ENCODE peak calls at places on chromosomes 4 and X, in nine cellular contexts. G, V, C, R, L, F, W, A and J are unnamed samples.

GRCh38 chr4:182738283-182739047 is 178.7 kb downstream of the DCTD start:
- DNase-seq in V (no peak), L (no peak), W (no peak), C (no peak), G (no peak), R (no peak), F (no peak), A (no peak), J (no peak)

GRCh38 chrX:136450050-136450830 is 37.5 kb upstream of the BRS3 start:
- DNase-seq in R (no peak), V (no peak), L (no peak), C (no peak), A (no peak), W (no peak), G (no peak), F (no peak), J (no peak)

GRCh38 chrX:17860811-17861495 is at the start of gene RAI2:
- DNase-seq in C (peak), W (no peak), R (no peak), L (peak), G (no peak), V (no peak), A (no peak), F (peak), J (no peak)

GRCh38 chr4:138413273-138413672 is 171.1 kb upstream of the SLC7A11 start:
- DNase-seq in W (no peak), V (no peak), R (peak), A (no peak), F (no peak), L (no peak), C (no peak), G (no peak), J (no peak)

GRCh38 chr4:13478707-13479106 is 5.4 kb downstream of the RAB28 start:
- DNase-seq in R (no peak), V (no peak), C (no peak), A (no peak), L (no peak), W (no peak), G (no peak), F (no peak), J (no peak)

GRCh38 chr4:145887241-145887964 is 51.2 kb downstream of the ZNF827 start:
- DNase-seq in C (no peak), V (no peak), G (no peak), A (peak), R (no peak), L (no peak), W (no peak), F (no peak), J (no peak)

GRCh38 chr4:158782539-158783360 is 13.9 kb downstream of the FNIP2 start:
- DNase-seq in L (no peak), V (no peak), C (no peak), G (no peak), A (peak), W (peak), F (no peak), R (peak), J (no peak)

GRCh38 chr4:139243448-139244365 is 36.3 kb downstream of the MGARP start:
- DNase-seq in W (no peak), A (peak), F (no peak), R (peak), V (no peak), L (no peak), G (no peak), C (no peak), J (no peak)

GRCh38 chr4:108717386-108717785 is 45.5 kb downstream of the ETNPPL start:
- DNase-seq in F (no peak), V (no peak), A (no peak), G (no peak), R (no peak), C (no peak), L (no peak), W (no peak), J (no peak)

GRCh38 chr4:75340561-75340960 is 173.6 kb downstream of the RCHY1 start:
- DNase-seq in R (no peak), F (no peak), V (no peak), C (no peak), A (no peak), G (no peak), W (no peak), L (no peak), J (no peak)

GRCh38 chrX:97310373-97310772 is 426.7 kb downstream of the RPA4 start:
- DNase-seq in C (no peak), A (no peak), R (no peak), L (no peak), F (no peak), V (no peak), W (no peak), G (no peak), J (no peak)

GRCh38 chrX:152900937-152901445 is 3.1 kb downstream of the ZNF185 start:
- DNase-seq in F (no peak), G (no peak), C (no peak), W (no peak), R (no peak), A (no peak), L (no peak), V (no peak), J (no peak)

GRCh38 chr4:140296871-140297570 is 76.4 kb upstream of the SCOC start:
- DNase-seq in F (no peak), L (no peak), R (no peak), G (no peak), W (no peak), C (peak), A (no peak), V (peak), J (no peak)

GRCh38 chr4:40232610-40233009 is 35.8 kb downstream of the RHOH start:
- DNase-seq in V (no peak), F (no peak), L (no peak), A (no peak), C (no peak), G (no peak), W (no peak), R (no peak), J (peak)

GRCh38 chr4:88533088-88533790 is 9.7 kb upstream of the PYURF start:
- DNase-seq in W (no peak), G (no peak), L (no peak), F (no peak), A (peak), V (no peak), C (no peak), R (no peak), J (no peak)

GRCh38 chr4:25805255-25805860 is 57.4 kb downstream of the SEL1L3 start:
- DNase-seq in W (no peak), R (no peak), A (no peak), G (no peak), C (no peak), V (no peak), F (no peak), L (no peak), J (no peak)

GRCh38 chrX:10098235-10098819 is 58.4 kb upstream of the CLCN4 start:
- DNase-seq in F (no peak), W (peak), C (no peak), L (no peak), A (peak), R (no peak), G (no peak), V (no peak), J (no peak)

GRCh38 chrX:149831473-149831872 is 49.5 kb upstream of the MAGEA8 start:
- DNase-seq in V (no peak), L (no peak), G (no peak), F (no peak), W (no peak), A (no peak), R (no peak), C (no peak), J (no peak)

GRCh38 chr4:151811403-151811802 is 50.6 kb upstream of the GATB start:
- DNase-seq in R (no peak), A (no peak), G (no peak), C (no peak), V (no peak), L (no peak), F (no peak), W (no peak), J (no peak)

GRCh38 chrX:10755477-10756334 is 135.3 kb upstream of the MID1 start:
- DNase-seq in G (peak), W (no peak), A (peak), V (no peak), L (no peak), R (no peak), C (no peak), F (no peak), J (peak)

GRCh38 chr4:142005519-142005918 is 369.1 kb downstream of the IL15 start:
- DNase-seq in V (no peak), L (no peak), A (no peak), G (no peak), R (no peak), F (no peak), C (no peak), W (no peak), J (no peak)

GRCh38 chrX:18896680-18897544 is 87.0 kb downstream of the PHKA2 start:
- DNase-seq in V (no peak), W (no peak), L (no peak), G (no peak), C (no peak), A (no peak), R (no peak), F (no peak), J (no peak)

GRCh38 chr4:99403380-99404194 is 31.6 kb downstream of the ADH7 start:
- DNase-seq in A (no peak), G (no peak), R (peak), V (no peak), W (peak), F (no peak), L (no peak), C (no peak), J (no peak)

GRCh38 chr4:622996-623913 is 2.1 kb upstream of the PDE6B start:
- DNase-seq in C (no peak), W (no peak), F (no peak), A (no peak), R (no peak), L (no peak), V (no peak), G (no peak), J (no peak)

GRCh38 chr4:168604496-168605373 is 107.9 kb downstream of the PALLD start:
- DNase-seq in V (peak), R (no peak), A (peak), F (no peak), C (no peak), G (no peak), W (no peak), L (no peak), J (no peak)

GRCh38 chrX:22686138-22686541 is 313.6 kb upstream of the DDX53 start:
- DNase-seq in C (no peak), A (peak), W (no peak), L (peak), G (no peak), F (no peak), R (no peak), V (no peak), J (peak)

GRCh38 chr4:41362647-41363383 is 106.1 kb downstream of the UCHL1 start:
- DNase-seq in A (no peak), V (no peak), R (no peak), W (no peak), L (no peak), F (peak), C (no peak), G (no peak), J (no peak)

GRCh38 chr4:185956546-185956945 is 112.4 kb upstream of the TLR3 start:
- DNase-seq in W (no peak), L (peak), A (no peak), R (no peak), C (no peak), G (no peak), F (no peak), V (no peak), J (no peak)

GRCh38 chr4:185958094-185958493 is 110.9 kb upstream of the TLR3 start:
- DNase-seq in G (no peak), V (no peak), F (no peak), R (peak), W (no peak), L (no peak), C (no peak), A (no peak), J (no peak)

GRCh38 chr4:185950891-185951290 is 118.1 kb upstream of the TLR3 start:
- DNase-seq in G (no peak), A (no peak), L (no peak), F (no peak), W (no peak), R (no peak), C (no peak), V (no peak), J (no peak)

DNA sequence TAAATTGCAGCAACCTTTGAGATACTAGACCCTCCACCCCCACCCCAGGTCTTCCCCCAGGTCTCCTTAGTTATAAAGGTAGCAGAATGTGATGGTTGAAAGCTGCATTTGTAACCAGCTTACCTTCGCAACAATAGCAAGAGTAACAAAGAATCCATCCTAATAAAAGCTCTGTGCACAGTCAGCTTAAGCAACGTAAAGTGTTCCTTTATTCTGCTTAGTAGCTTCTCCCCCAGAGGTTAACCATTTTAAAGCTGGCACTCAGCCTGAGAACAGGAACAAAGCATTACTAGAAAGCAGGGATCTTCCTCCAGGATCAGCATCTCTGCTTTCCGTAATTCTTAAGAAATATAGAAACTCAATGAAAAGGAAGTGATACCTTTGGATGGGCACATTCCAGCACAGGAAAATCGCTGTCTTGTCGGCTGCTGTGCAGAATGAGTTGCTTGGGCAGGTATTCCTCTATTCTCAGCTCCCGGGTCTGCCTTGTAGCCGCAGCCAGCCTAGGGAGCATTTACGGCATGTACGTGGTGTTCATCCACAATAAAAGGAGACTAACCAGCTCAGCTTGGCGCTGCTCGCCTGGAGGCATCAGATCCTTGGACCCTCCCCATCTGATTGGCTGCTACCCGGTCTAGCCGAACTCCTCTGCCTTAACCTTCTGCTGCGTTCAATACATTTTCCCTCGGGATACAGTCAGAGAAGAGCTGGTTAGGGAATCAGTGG is 113.0 kb upstream of the TLR3 start:
- DNase-seq in L (peak), W (no peak), A (no peak), C (no peak), F (no peak), G (no peak), V (no peak), R (no peak), J (no peak)
- TF ChIP-seq MAX in L (no peak), W (no peak), A (no peak), C (no peak), F (no peak), G (no peak), V (no peak), R (no peak), J (no peak)

GRCh38 chr4:115108850-115109249 is 4.6 kb downstream of the NDST4 start:
- DNase-seq in L (no peak), A (no peak), F (no peak), C (no peak), R (no peak), W (no peak), G (no peak), V (no peak), J (no peak)
- TF ChIP-seq CTCF in L (no peak), A (no peak), F (no peak), C (no peak), R (no peak), W (no peak), G (no peak), V (no peak), J (no peak)

GRCh38 chrX:288561-288991 is 7.4 kb downstream of the PLCXD1 start:
- DNase-seq in F (no peak), G (no peak), R (no peak), C (no peak), V (no peak), A (no peak), W (no peak), L (no peak), J (no peak)

GRCh38 chrX:285076-285677 is 4.0 kb downstream of the PLCXD1 start:
- DNase-seq in V (no peak), C (no peak), A (no peak), R (no peak), L (no peak), F (no peak), G (no peak), W (no peak), J (no peak)

GRCh38 chrX:281166-281999 is at the start of gene PLCXD1:
- DNase-seq in G (peak), R (peak), L (peak), W (no peak), F (peak), V (no peak), A (no peak), C (peak), J (no peak)

GRCh38 chrX:287670-288069 is 6.5 kb downstream of the PLCXD1 start:
- DNase-seq in W (no peak), V (no peak), A (no peak), R (no peak), F (no peak), C (no peak), L (no peak), G (no peak), J (no peak)

DNA sequence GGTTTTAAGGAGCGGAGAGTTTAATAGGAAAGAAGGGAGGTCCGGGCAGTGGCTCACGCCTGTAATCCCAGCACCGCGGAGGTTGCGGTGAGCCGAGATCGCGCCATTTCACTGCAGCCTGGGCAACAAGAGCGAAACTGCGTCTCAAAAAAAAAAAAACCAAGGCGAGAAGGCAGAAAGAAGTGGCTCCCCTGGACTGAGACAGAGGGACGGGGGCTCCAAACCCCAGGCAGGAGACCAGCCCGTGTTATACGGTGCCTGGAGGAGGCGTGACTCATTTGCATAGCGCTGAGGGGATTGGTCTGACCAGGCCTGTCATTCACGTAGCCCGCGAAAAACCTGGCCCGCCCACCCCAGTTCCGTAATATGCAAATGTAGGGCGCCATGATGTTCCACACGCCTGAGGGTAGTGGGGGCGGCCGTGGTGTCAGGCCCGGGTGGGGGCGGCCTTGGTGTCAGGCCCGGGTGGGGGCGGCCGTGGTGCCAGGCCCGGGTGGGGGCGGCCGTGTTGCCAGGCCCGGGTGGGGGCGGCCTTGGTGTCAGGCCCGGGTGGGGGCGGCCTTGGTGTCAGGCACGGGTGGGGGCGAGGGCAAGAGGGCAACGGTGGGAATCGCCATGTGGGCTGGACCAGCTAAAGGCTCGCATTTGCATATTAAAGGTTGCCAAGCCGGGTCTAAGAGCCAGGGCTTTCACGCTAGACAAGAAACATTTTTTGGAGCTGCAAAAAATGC is 2.1 kb downstream of the PLCXD1 start:
- DNase-seq in L (peak), V (peak), W (peak), R (no peak), A (peak), C (peak), F (peak), G (peak), J (peak)
- H3K4me3 ChIP-seq in L (peak), V (peak), W (peak), R (no peak), A (peak), C (peak), F (peak), G (peak), J (peak)

DNA sequence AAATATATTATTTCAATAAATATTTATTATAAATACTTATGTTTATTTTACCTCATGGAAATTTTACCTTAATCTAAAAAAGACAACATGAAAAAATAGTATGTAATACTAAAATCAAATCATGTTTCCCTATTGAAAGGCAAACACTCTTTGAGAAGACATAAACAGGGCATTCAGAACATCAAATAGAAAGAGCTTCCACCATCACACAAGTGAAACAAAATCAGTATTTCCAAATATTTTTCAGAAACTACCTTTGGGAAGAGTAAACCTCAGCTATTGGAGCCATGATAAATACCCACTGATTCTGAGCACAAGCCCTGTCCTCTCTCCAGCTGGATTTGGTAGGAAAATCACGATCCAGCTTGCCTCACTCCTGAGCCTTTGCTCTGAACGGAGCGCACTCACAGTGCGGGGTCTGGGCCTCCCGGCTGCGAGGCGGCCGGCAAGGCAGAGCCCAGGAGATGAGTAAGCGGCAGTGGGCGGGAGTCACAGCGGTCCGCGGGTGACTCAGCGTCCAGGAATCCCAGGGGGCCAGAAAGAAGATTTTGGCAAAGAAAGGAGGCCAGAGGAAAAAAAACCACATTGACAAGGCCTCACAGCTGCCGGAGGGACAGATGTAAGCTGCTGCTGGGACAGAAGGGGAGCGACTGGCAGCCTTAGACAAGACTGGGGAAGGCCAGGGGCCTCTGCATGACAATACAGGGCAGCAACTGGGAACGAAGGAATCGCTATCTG is 14.7 kb upstream of the ANXA5 start:
- DNase-seq in V (peak), F (peak), L (peak), R (peak), G (peak), W (no peak), A (peak), C (peak), J (peak)
- TF ChIP-seq MAX in V (peak), F (no peak), L (peak), R (no peak), G (peak), W (no peak), A (no peak), C (no peak), J (no peak)

GRCh38 chr4:4666693-4667642 is 125.1 kb upstream of the STX18 start:
- DNase-seq in G (no peak), A (no peak), W (no peak), C (no peak), L (peak), F (no peak), R (no peak), V (no peak), J (no peak)

GRCh38 chr4:4664234-4664633 is 122.4 kb upstream of the STX18 start:
- DNase-seq in C (no peak), W (no peak), V (no peak), L (no peak), G (no peak), F (no peak), A (no peak), R (no peak), J (no peak)

GRCh38 chr4:4668355-4669210 is 126.7 kb upstream of the STX18 start:
- DNase-seq in L (no peak), V (no peak), A (no peak), G (no peak), W (no peak), F (no peak), C (no peak), R (no peak), J (peak)

GRCh38 chr4:4667643-4668081 is 125.8 kb upstream of the STX18 start:
- DNase-seq in W (no peak), L (no peak), C (no peak), V (no peak), F (peak), A (no peak), G (no peak), R (no peak), J (no peak)

GRCh38 chr4:4666187-4666586 is 124.3 kb upstream of the STX18 start:
- DNase-seq in A (no peak), G (no peak), F (no peak), C (no peak), L (no peak), R (no peak), V (no peak), W (no peak), J (no peak)
- TF ChIP-seq CTCF in A (no peak), G (no peak), F (no peak), C (no peak), L (no peak), R (no peak), V (no peak), W (no peak), J (no peak)